ENCODE peak calls at places on chromosomes 2 and 18, in five cellular contexts. L is GM13977, B is KBM-7, W is HEK293T, K is HL-60. R is an unnamed sample.

GRCh38 chr2:210224660-210225460 is at the start of gene ACADL:
- DNase-seq in L (peak), B (no peak), W (peak), K (no peak), R (peak)

GRCh38 chr2:75521225-75521872 is 39.4 kb downstream of the EVA1A start:
- DNase-seq in L (no peak), B (no peak), W (no peak), K (no peak), R (no peak)

GRCh38 chr2:236177967-236178909 is 10.1 kb upstream of the GBX2 start:
- DNase-seq in L (peak), B (peak), W (peak), K (no peak), R (peak)

GRCh38 chr2:8482432-8482831 is 199.4 kb upstream of the ID2 start:
- DNase-seq in L (no peak), B (no peak), W (no peak), K (no peak), R (no peak)

GRCh38 chr2:179478771-179479170 is 214.1 kb upstream of the SESTD1 start:
- DNase-seq in L (no peak), B (no peak), W (no peak), K (no peak), R (no peak)

GRCh38 chr2:226185613-226186211 is 613.9 kb downstream of the IRS1 start:
- DNase-seq in L (no peak), B (no peak), W (no peak), K (no peak), R (no peak)

GRCh38 chr18:58004317-58004716 is 39.7 kb upstream of the NEDD4L start:
- DNase-seq in L (no peak), B (no peak), W (no peak), K (no peak), R (no peak)

GRCh38 chr18:45482286-45482685 is 133.0 kb upstream of the SLC14A2 start:
- DNase-seq in L (no peak), B (no peak), W (no peak), K (no peak), R (no peak)

GRCh38 chr2:191927319-191927867 is 80.5 kb upstream of the CAVIN2 start:
- DNase-seq in L (no peak), B (no peak), W (no peak), K (no peak), R (peak)

GRCh38 chr2:45047301-45047700 is 38.0 kb upstream of the SIX2 start:
- DNase-seq in L (no peak), B (no peak), W (no peak), K (no peak), R (no peak)

GRCh38 chr2:68345129-68345875 is 19.8 kb upstream of the PLEK start:
- DNase-seq in L (no peak), B (no peak), W (no peak), K (no peak), R (peak)